ENCODE peak calls at places on chromosomes 12 and 14, in four cellular contexts. E is H1, Q is neural progenitor cell, X is endothelial cell of umbilical vein. A is an unnamed sample.

GRCh38 chr14:51576899-51577298 is 74.8 kb upstream of the FRMD6 start:
- DNase-seq in E (no peak), Q (no peak), X (no peak), A (no peak)

GRCh38 chr12:95227818-95228356 is 10.3 kb downstream of the VEZT start:
- DNase-seq in E (no peak), Q (no peak), X (peak), A (no peak)

GRCh38 chr12:98745578-98746391 is 100.7 kb downstream of the APAF1 start:
- DNase-seq in E (no peak), Q (peak), X (peak), A (no peak)

GRCh38 chr14:95260537-95261440 is 58.9 kb downstream of the CLMN start:
- DNase-seq in E (no peak), Q (no peak), X (peak), A (no peak)

GRCh38 chr12:59408431-59408830 is 187.4 kb upstream of the SLC16A7 start:
- DNase-seq in E (no peak), Q (no peak), X (no peak), A (no peak)

GRCh38 chr14:57302883-57303282 is 34.1 kb downstream of the AP5M1 start:
- DNase-seq in E (no peak), Q (no peak), X (no peak), A (no peak)

GRCh38 chr14:76919811-76920571 is 93.8 kb downstream of the LRRC74A start:
- DNase-seq in E (no peak), Q (no peak), X (peak), A (no peak)

GRCh38 chr14:51996148-51996746 is 6.9 kb downstream of the RTRAF start:
- DNase-seq in E (no peak), Q (peak), X (peak), A (no peak)

GRCh38 chr14:86541969-86542368 is 1012.0 kb downstream of the FLRT2 start:
- DNase-seq in E (no peak), Q (no peak), X (no peak), A (no peak)

GRCh38 chr12:104219361-104219892 is 3.8 kb downstream of the TXNRD1 start:
- DNase-seq in E (no peak), Q (no peak), X (peak), A (no peak)

GRCh38 chr12:32136404-32136803 is 29.8 kb downstream of the BICD1 start:
- DNase-seq in E (no peak), Q (no peak), X (no peak), A (no peak)

GRCh38 chr14:88983755-88984154 is 159.3 kb downstream of the TTC8 start:
- DNase-seq in E (no peak), Q (no peak), X (no peak), A (no peak)

GRCh38 chr12:57099766-57100165 is 10.9 kb downstream of the NAB2 start:
- DNase-seq in E (no peak), Q (no peak), X (no peak), A (no peak)

GRCh38 chr12:40225984-40226602 is 1.3 kb downstream of the LRRK2 start:
- DNase-seq in E (no peak), Q (no peak), X (no peak), A (no peak)

GRCh38 chr12:40229690-40230651 is 5.2 kb downstream of the LRRK2 start:
- DNase-seq in E (no peak), Q (no peak), X (no peak), A (no peak)

GRCh38 chr12:40226652-40227051 is 1.9 kb downstream of the LRRK2 start:
- DNase-seq in E (no peak), Q (no peak), X (peak), A (no peak)

GRCh38 chr12:40227447-40227846 is 2.6 kb downstream of the LRRK2 start:
- DNase-seq in E (no peak), Q (no peak), X (no peak), A (no peak)

DNA sequence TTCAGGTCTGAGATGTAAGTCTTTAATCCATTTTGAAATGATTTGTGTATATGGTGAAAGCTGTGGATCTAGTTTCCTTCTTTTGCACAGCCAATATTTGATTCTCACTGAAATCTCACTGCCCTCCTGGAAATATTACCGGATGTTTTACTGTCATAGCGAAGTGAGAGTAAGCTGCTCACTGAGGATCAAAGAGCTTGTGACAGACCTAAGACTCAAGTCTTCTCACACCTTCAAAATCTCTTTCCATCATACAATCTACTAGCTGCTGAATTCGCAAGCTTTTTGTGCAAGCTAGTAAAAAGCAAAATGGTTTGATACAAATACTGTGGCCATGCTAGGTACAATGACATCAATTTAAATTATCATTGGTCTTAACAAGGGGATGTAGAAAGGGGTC is 3.9 kb downstream of the LRRK2 start:
- DNase-seq in E (no peak), Q (no peak), X (no peak), A (no peak)
- H3K27ac ChIP-seq in E (no peak), Q (no peak), X (no peak), A (peak)

GRCh38 chr12:42104087-42104486 is 40.6 kb downstream of the GXYLT1 start:
- DNase-seq in E (no peak), Q (no peak), X (no peak), A (no peak)
- TF ChIP-seq CTCF in E (no peak), Q (peak), X (peak), A (peak)

DNA sequence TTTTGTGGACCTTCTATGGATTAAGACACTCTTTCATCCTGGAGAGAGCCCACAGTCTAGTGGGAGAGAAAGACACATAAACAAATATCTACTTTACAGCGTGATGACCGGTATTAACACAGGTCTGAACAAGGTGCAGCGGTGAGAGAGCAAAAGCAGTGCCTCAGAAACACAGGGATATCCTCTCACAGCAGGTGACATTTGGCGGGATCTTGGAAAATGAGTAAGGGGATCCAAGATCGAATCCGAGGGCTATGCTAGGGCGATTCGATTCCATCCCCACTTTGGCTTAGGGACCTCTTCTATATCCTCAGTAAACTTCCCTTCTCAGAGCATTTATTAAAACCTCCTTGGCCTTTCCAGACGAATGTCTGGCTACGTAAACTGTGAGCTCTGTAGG is 690 bp downstream of the ATP6V1D start:
- DNase-seq in E (peak), Q (peak), X (no peak), A (no peak)
- H3K27ac ChIP-seq in E (peak), Q (no peak), X (peak), A (peak)

DNA sequence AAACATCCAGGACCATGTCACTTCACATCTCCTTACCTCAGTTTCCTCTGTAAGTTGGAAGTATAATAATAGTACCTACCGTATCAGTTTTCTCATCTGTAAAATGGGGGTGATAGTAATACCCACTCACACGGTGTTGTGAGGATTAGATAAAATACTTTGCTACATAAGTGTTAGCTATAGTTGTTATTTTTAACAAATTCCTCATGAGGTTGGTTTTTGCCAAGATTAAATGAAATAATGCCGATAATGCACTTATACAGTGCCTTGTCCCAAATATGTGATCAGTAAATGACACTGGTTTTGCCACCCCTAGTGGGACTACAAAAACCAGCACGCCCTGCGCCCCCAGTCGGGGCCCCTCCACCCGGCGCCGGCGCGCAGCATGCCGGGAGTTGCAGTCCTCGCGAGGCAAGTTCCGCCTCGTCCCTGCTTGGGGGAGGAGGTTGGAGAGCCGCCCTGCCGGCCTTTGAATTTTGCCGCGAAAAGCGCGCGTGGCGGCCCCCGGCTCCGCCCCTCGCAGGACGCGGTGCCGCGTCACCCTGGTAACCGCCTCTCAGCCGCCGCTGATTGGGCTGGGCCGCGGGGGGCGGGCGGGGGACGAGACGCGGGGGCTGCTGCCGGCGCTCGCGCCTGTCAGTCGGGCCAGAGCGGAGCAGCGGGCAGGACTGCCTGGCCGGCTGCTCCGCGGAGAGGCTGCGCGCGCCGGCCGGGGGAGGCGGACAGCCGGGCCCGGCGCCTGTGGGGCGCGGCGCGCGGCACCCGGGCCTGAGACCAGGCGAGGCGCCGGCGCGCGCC is at the start of gene FAM222A:
- DNase-seq in E (peak), Q (peak), X (peak), A (peak)
- TF ChIP-seq CTCF in E (no peak), Q (no peak), X (no peak), A (peak)

A was measured in upper lobe of right lung.